ENCODE peak calls at places on chromosomes 3 and 15, in five cellular contexts. V is GM18507; G is COLO829; E is stimulated activated naive CD8-positive, alpha-beta T cell treated with anti-CD3 and anti-CD28 coated beads, Interleukin-15, Interleukin-2, amounts not matched to agents 100 U/mL and 50 U/mL, for 24 hours; T is activated CD4-positive, alpha-beta T cell treated with anti-CD3 and anti-CD28 coated beads for 24 hours. C is an unnamed sample.
A peak's percentile ranks its signal among the peaks of the same experiment; 100 is the strongest.

GRCh38 chr15:101024111-101024695 is 105.0 kb downstream of the LRRK1 start:
- DNase-seq in V (no peak), G (no peak), E (no peak), T (no peak), C (no peak)

GRCh38 chr3:64667138-64667537 is 20.7 kb downstream of the ADAMTS9 start:
- DNase-seq in V (no peak), G (no peak), E (no peak), T (no peak), C (no peak)

GRCh38 chr3:122754867-122755835 is 38.5 kb downstream of the HSPBAP1 start:
- DNase-seq in V (peak; percentile 12), G (peak; percentile 75), E (no peak), T (no peak), C (no peak)

GRCh38 chr3:264394-265156 is 68.0 kb downstream of the CHL1 start:
- DNase-seq in V (no peak), G (peak; percentile 72), E (no peak), T (no peak), C (no peak)

GRCh38 chr15:70059476-70060213 is 38.1 kb downstream of the TLE3 start:
- DNase-seq in V (no peak), G (no peak), E (no peak), T (no peak), C (no peak)

GRCh38 chr15:72398648-72399047 is 543 bp downstream of the TMEM202 start:
- DNase-seq in V (no peak), G (no peak), E (no peak), T (no peak), C (no peak)

GRCh38 chr15:60496853-60497252 is 17.9 kb upstream of the ICE2 start:
- DNase-seq in V (no peak), G (peak; percentile 63), E (no peak), T (no peak), C (no peak)

GRCh38 chr15:77753238-77753873 is 120.6 kb upstream of the LINGO1 start:
- DNase-seq in V (no peak), G (peak; percentile 7), E (peak; percentile 14), T (no peak), C (no peak)

GRCh38 chr3:140922634-140923033 is 19.0 kb upstream of the SLC25A36 start:
- DNase-seq in V (no peak), G (peak; percentile 68), E (no peak), T (no peak), C (no peak)

GRCh38 chr3:156554515-156554841 is 439 bp downstream of the SSR3 start:
- DNase-seq in V (peak; percentile 2), G (no peak), E (no peak), T (no peak), C (no peak)

GRCh38 chr15:79617071-79617470 is 184.9 kb downstream of the MINAR1 start:
- DNase-seq in V (no peak), G (no peak), E (no peak), T (no peak), C (no peak)

GRCh38 chr15:69755571-69756310 is 303.1 kb downstream of the RPLP1 start:
- DNase-seq in V (peak; percentile 68), G (no peak), E (peak; percentile 85), T (peak; percentile 74), C (peak; percentile 55)

GRCh38 chr15:41285285-41285684 is 47.1 kb downstream of the OIP5 start:
- DNase-seq in V (no peak), G (no peak), E (peak; percentile 10), T (no peak), C (no peak)

GRCh38 chr15:101379647-101380046 is 84.6 kb upstream of the SNRPA1 start:
- DNase-seq in V (no peak), G (no peak), E (no peak), T (no peak), C (no peak)

GRCh38 chr3:148974726-148975125 is 16.6 kb upstream of the GYG1 start:
- DNase-seq in V (no peak), G (no peak), E (no peak), T (no peak), C (no peak)

GRCh38 chr3:107884719-107885460 is 205.9 kb downstream of the CD47 start:
- DNase-seq in V (no peak), G (peak; percentile 85), E (no peak), T (no peak), C (no peak)

GRCh38 chr3:196378442-196378841 is 40.3 kb upstream of the TM4SF19 start:
- DNase-seq in V (no peak), G (no peak), E (no peak), T (no peak), C (no peak)

GRCh38 chr3:15382405-15382923 is 44.9 kb downstream of the METTL6 start:
- DNase-seq in V (no peak), G (no peak), E (no peak), T (no peak), C (no peak)

GRCh38 chr3:144429719-144430121 is 458.1 kb downstream of the DIPK2A start:
- DNase-seq in V (no peak), G (no peak), E (no peak), T (no peak), C (no peak)

GRCh38 chr3:178671261-178672191 is 135.3 kb downstream of the KCNMB2 start:
- DNase-seq in V (no peak), G (no peak), E (no peak), T (no peak), C (no peak)

GRCh38 chr15:25176616-25176923 is 221.8 kb downstream of the SNRPN start:
- DNase-seq in V (no peak), G (no peak), E (no peak), T (no peak), C (no peak)

C was measured in stimulated activated effector memory CD8-positive, alpha-beta T cell treated with anti-CD3 and anti-CD28 coated beads, Interleukin-12 subunit alpha, Interleukin-12 subunit beta, amount 100 ng/mL, for 72 hours.